ENCODE peak calls at places on chromosomes 5 and 9, in nine cellular contexts. C is psoas muscle, D is heart left ventricle, U is cardiac muscle cell, X is tibial nerve, I is breast epithelium, B is IMR-90, R is adrenal gland, Q is A673. L is an unnamed sample.

GRCh38 chr5:93078082-93079038 is 502.7 kb downstream of the NR2F1-AS1 start:
- DNase-seq in C (peak; percentile 60), D (peak; percentile 65), U (peak; percentile 87), X (no peak), I (no peak), B (peak; percentile 93), R (peak; percentile 92), Q (peak; percentile 25), L (peak; percentile 66)

GRCh38 chr5:151134228-151134627 is 23.4 kb downstream of the ANXA6 start:
- DNase-seq in C (no peak), D (no peak), U (no peak), X (no peak), I (peak; percentile 81), B (no peak), R (no peak), Q (no peak), L (peak; percentile 31)

GRCh38 chr9:112761912-112762651 is 11.5 kb downstream of the SNX30 start:
- DNase-seq in C (no peak), D (no peak), U (no peak), X (no peak), I (no peak), B (peak; percentile 88), R (no peak), Q (no peak), L (no peak)

GRCh38 chr5:142491260-142491659 is 166.4 kb upstream of the SPRY4 start:
- DNase-seq in C (no peak), D (no peak), U (no peak), X (no peak), I (no peak), B (no peak), R (no peak), Q (peak; percentile 89), L (no peak)

GRCh38 chr5:170720984-170721383 is 62.5 kb upstream of the GABRP start:
- DNase-seq in C (no peak), D (no peak), U (no peak), X (no peak), I (no peak), B (no peak), R (no peak), Q (no peak), L (no peak)

GRCh38 chr5:148820778-148821395 is 5.5 kb upstream of the ADRB2 start:
- DNase-seq in C (no peak), D (no peak), U (peak; percentile 40), X (peak; percentile 17), I (no peak), B (peak; percentile 50), R (no peak), Q (peak; percentile 42), L (peak; percentile 42)

GRCh38 chr9:89489548-89490527 is 8.1 kb downstream of the SEMA4D start:
- DNase-seq in C (no peak), D (no peak), U (no peak), X (no peak), I (no peak), B (no peak), R (no peak), Q (no peak), L (no peak)

GRCh38 chr5:119273391-119273839 is 82.4 kb upstream of the TNFAIP8 start:
- DNase-seq in C (no peak), D (no peak), U (no peak), X (no peak), I (no peak), B (no peak), R (no peak), Q (no peak), L (no peak)

GRCh38 chr5:173637340-173637739 is 20.9 kb upstream of the BOD1 start:
- DNase-seq in C (no peak), D (no peak), U (no peak), X (no peak), I (no peak), B (no peak), R (no peak), Q (no peak), L (no peak)

GRCh38 chr5:6585168-6585567 is 47.7 kb downstream of the NSUN2 start:
- DNase-seq in C (no peak), D (no peak), U (no peak), X (no peak), I (no peak), B (no peak), R (no peak), Q (no peak), L (no peak)

GRCh38 chr9:98890256-98890655 is 53.5 kb upstream of the COL15A1 start:
- DNase-seq in C (no peak), D (no peak), U (no peak), X (no peak), I (no peak), B (no peak), R (no peak), Q (no peak), L (peak; percentile 84)

GRCh38 chr9:13715430-13715829 is 435.9 kb upstream of the MPDZ start:
- DNase-seq in C (no peak), D (no peak), U (no peak), X (no peak), I (no peak), B (no peak), R (no peak), Q (no peak), L (no peak)

GRCh38 chr9:104173020-104173419 is 78.9 kb downstream of the SMC2 start:
- DNase-seq in C (no peak), D (no peak), U (no peak), X (no peak), I (no peak), B (no peak), R (no peak), Q (no peak), L (no peak)

GRCh38 chr9:104177676-104178075 is 83.6 kb downstream of the SMC2 start:
- DNase-seq in C (no peak), D (no peak), U (no peak), X (no peak), I (no peak), B (no peak), R (no peak), Q (no peak), L (no peak)

GRCh38 chr9:104177003-104177611 is 83.0 kb downstream of the SMC2 start:
- DNase-seq in C (no peak), D (no peak), U (peak; percentile 28), X (no peak), I (no peak), B (no peak), R (no peak), Q (peak; percentile 7), L (peak; percentile 21)
- TF ChIP-seq CTCF in C (peak; percentile 16), D (peak; percentile 22), U (peak; percentile 50), X (no peak), I (peak; percentile 20), B (no peak), R (no peak), Q (peak; percentile 45), L (peak; percentile 86)

GRCh38 chr5:38843665-38844064 is 2.1 kb upstream of the OSMR start:
- DNase-seq in C (no peak), D (no peak), U (no peak), X (no peak), I (no peak), B (no peak), R (no peak), Q (no peak), L (no peak)

GRCh38 chr5:38845555-38846378 is at the start of gene OSMR:
- DNase-seq in C (peak; percentile 94), D (peak; percentile 93), U (peak; percentile 25), X (peak; percentile 81), I (peak; percentile 89), B (peak; percentile 98), R (peak; percentile 97), Q (peak; percentile 94), L (peak; percentile 90)

GRCh38 chr5:38846379-38846967 is 661 bp downstream of the OSMR start:
- DNase-seq in C (no peak), D (no peak), U (no peak), X (no peak), I (no peak), B (peak; percentile 25), R (peak; percentile 37), Q (no peak), L (no peak)

GRCh38 chr5:38848637-38849036 is 2.8 kb downstream of the OSMR start:
- DNase-seq in C (no peak), D (no peak), U (no peak), X (no peak), I (no peak), B (no peak), R (no peak), Q (no peak), L (no peak)

GRCh38 chr5:38847549-38848341 is 1.9 kb downstream of the OSMR start:
- DNase-seq in C (no peak), D (no peak), U (no peak), X (no peak), I (no peak), B (peak; percentile 32), R (no peak), Q (no peak), L (no peak)
- H3K27me3 ChIP-seq in C (peaks cover 13% of the 10 kb centered on the region), D (peaks cover 9% of the 10 kb centered on the region), U (peaks cover 56% of the 10 kb centered on the region), X (no peaks in the 10 kb centered on the region), I (no peaks in the 10 kb centered on the region), B (no peaks in the 10 kb centered on the region), R (no peaks in the 10 kb centered on the region), Q (no peaks in the 10 kb centered on the region), L (no peaks in the 10 kb centered on the region)

GRCh38 chr5:137741-138140 is 45.8 kb downstream of the PLEKHG4B start:
- DNase-seq in C (no peak), D (no peak), U (no peak), X (no peak), I (no peak), B (no peak), R (no peak), Q (no peak), L (no peak)
- H3K36me3 ChIP-seq in C (no peaks in the 10 kb centered on the region), D (no peaks in the 10 kb centered on the region), U (no peaks in the 10 kb centered on the region), X (no peaks in the 10 kb centered on the region), I (no peaks in the 10 kb centered on the region), B (no peaks in the 10 kb centered on the region), R (no peaks in the 10 kb centered on the region), Q (no peaks in the 10 kb centered on the region), L (no peaks in the 10 kb centered on the region)

DNA sequence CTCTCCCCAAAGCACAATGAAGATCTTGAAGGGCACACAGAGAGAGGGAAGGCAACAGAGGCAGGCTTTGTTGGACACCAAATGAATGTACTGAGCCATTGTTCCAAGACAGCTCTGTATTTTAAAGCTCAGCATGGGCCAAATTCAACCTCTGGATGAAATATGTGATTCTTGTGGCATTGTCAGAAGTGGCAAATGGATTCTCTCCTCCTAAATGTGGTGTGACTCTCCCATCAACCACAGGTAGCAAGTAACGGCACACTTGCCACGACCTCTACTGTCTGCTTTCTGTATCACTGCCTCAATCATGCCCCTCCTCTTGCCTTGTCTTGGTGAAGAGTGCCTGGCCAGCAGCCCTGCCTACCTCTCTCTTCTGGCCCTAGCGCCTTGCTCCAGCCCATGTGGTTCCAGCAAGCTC is 6.1 kb upstream of the MOB3B start:
- DNase-seq in C (no peak), D (no peak), U (no peak), X (no peak), I (no peak), B (no peak), R (no peak), Q (no peak), L (no peak)
- TF ChIP-seq CTCF in C (no peak), D (no peak), U (no peak), X (no peak), I (no peak), B (no peak), R (no peak), Q (no peak), L (no peak)

GRCh38 chr5:176810687-176811501 is 535 bp downstream of the UNC5A start:
- DNase-seq in C (no peak), D (no peak), U (no peak), X (no peak), I (no peak), B (no peak), R (no peak), Q (no peak), L (no peak)
- H3K27me3 ChIP-seq in C (peaks cover 71% of the 10 kb centered on the region), D (peaks cover 80% of the 10 kb centered on the region), U (peaks cover 78% of the 10 kb centered on the region), X (peaks cover 75% of the 10 kb centered on the region), I (peaks cover 4% of the 10 kb centered on the region), B (peaks cover 70% of the 10 kb centered on the region), R (peaks cover 47% of the 10 kb centered on the region), Q (no peaks in the 10 kb centered on the region), L (no peaks in the 10 kb centered on the region)

GRCh38 chr9:133056533-133056932 is 5.2 kb upstream of the CEL start:
- DNase-seq in C (no peak), D (no peak), U (no peak), X (no peak), I (no peak), B (no peak), R (no peak), Q (no peak), L (peak; percentile 70)
- H3K36me3 ChIP-seq in C (no peaks in the 10 kb centered on the region), D (peaks cover 68% of the 10 kb centered on the region), U (peaks cover 35% of the 10 kb centered on the region), X (no peaks in the 10 kb centered on the region), I (peaks cover 3% of the 10 kb centered on the region), B (peaks cover 52% of the 10 kb centered on the region), R (no peaks in the 10 kb centered on the region), Q (peaks cover 48% of the 10 kb centered on the region), L (no peaks in the 10 kb centered on the region)

L was measured in body of pancreas.